ENCODE peak calls at places on chromosomes 13 and 19, in seven cellular contexts. P is lower leg skin; X is activated T-helper 1 cell treated with anti-CD3 and anti-CD28 coated beads, Interleukin-2, amount 50 U/mL, for 16 hours; D is germinal center; T is MM.1S; R is stimulated activated CD4-positive, alpha-beta T cell treated with anti-CD3 and anti-CD28 coated beads, Interleukin-15, amount 100 ng/mL, for 48 hours; M is fibroblast of gingiva. F is an unnamed sample.

GRCh38 chr13:40164137-40164536 is 502.3 kb downstream of the FOXO1 start:
- DNase-seq in P (no peak), X (no peak), D (no peak), T (no peak), R (no peak), M (peak), F (no peak)

GRCh38 chr13:99640260-99640659 is 139.0 kb downstream of the TM9SF2 start:
- DNase-seq in P (no peak), X (no peak), D (no peak), T (no peak), R (no peak), M (no peak), F (no peak)

GRCh38 chr13:110443633-110444225 is 117.8 kb downstream of the RAB20 start:
- DNase-seq in P (no peak), X (no peak), D (no peak), T (no peak), R (no peak), M (no peak), F (no peak)

GRCh38 chr13:30480292-30480947 is 14.7 kb upstream of the HMGB1 start:
- DNase-seq in P (no peak), X (no peak), D (no peak), T (no peak), R (no peak), M (no peak), F (no peak)

GRCh38 chr13:112700291-112701060 is 10.6 kb downstream of the ATP11A start:
- DNase-seq in P (no peak), X (no peak), D (no peak), T (no peak), R (no peak), M (no peak), F (no peak)

GRCh38 chr19:57527136-57527881 is at the start of gene ZNF549:
- DNase-seq in P (peak), X (peak), D (peak), T (peak), R (peak), M (peak), F (peak)

GRCh38 chr13:43383488-43384165 is 360.2 kb downstream of the DNAJC15 start:
- DNase-seq in P (no peak), X (no peak), D (no peak), T (no peak), R (no peak), M (no peak), F (no peak)

GRCh38 chr13:100636441-100636840 is 38.2 kb downstream of the TMTC4 start:
- DNase-seq in P (no peak), X (no peak), D (no peak), T (no peak), R (no peak), M (no peak), F (no peak)

GRCh38 chr13:78182813-78183212 is 264.2 kb upstream of the EDNRB start:
- DNase-seq in P (no peak), X (no peak), D (no peak), T (no peak), R (no peak), M (no peak), F (no peak)

GRCh38 chr19:12777217-12778019 is 2.1 kb upstream of the HOOK2 start:
- DNase-seq in P (peak), X (peak), D (peak), T (peak), R (peak), M (peak), F (peak)

GRCh38 chr13:42497798-42498197 is 76.2 kb upstream of the TNFSF11 start:
- DNase-seq in P (no peak), X (no peak), D (no peak), T (no peak), R (no peak), M (peak), F (no peak)

GRCh38 chr13:33606692-33607091 is 211.3 kb upstream of the RFC3 start:
- DNase-seq in P (no peak), X (no peak), D (no peak), T (no peak), R (no peak), M (no peak), F (no peak)

GRCh38 chr13:92807343-92807742 is 419.3 kb upstream of the GPC6 start:
- DNase-seq in P (no peak), X (no peak), D (no peak), T (no peak), R (no peak), M (peak), F (no peak)

GRCh38 chr19:5683177-5683886 is 2.5 kb downstream of the HSD11B1L start:
- DNase-seq in P (no peak), X (no peak), D (no peak), T (peak), R (no peak), M (no peak), F (no peak)

GRCh38 chr19:45468803-45469131 is 971 bp downstream of the FOSB start:
- DNase-seq in P (no peak), X (peak), D (peak), T (no peak), R (no peak), M (no peak), F (no peak)

GRCh38 chr13:99559560-99559959 is 58.3 kb downstream of the TM9SF2 start:
- DNase-seq in P (no peak), X (no peak), D (no peak), T (no peak), R (no peak), M (no peak), F (no peak)

GRCh38 chr19:30602661-30603322 is 230.6 kb downstream of the ZNF536 start:
- DNase-seq in P (no peak), X (no peak), D (no peak), T (no peak), R (no peak), M (no peak), F (no peak)

GRCh38 chr19:33171916-33172359 is 22.2 kb upstream of the LRP3 start:
- DNase-seq in P (no peak), X (no peak), D (no peak), T (no peak), R (no peak), M (peak), F (peak)

GRCh38 chr19:49838816-49839588 is 12.0 kb upstream of the PTOV1 start:
- DNase-seq in P (no peak), X (no peak), D (no peak), T (no peak), R (no peak), M (no peak), F (no peak)

GRCh38 chr19:48102870-48103751 is 7.5 kb downstream of the PLA2G4C start:
- DNase-seq in P (no peak), X (no peak), D (peak), T (peak), R (peak), M (no peak), F (no peak)